ENCODE peak calls at places on chromosomes 1 and 21, in four cellular contexts. H is pancreas, B is epithelial cell of proximal tubule, E is fibroblast of mammary gland. G is an unnamed sample.
A peak's percentile ranks its signal among the peaks of the same experiment; 100 is the strongest.

GRCh38 chr1:206468571-206468970 is 1.7 kb upstream of the IKBKE start:
- DNase-seq in H (no peak), B (no peak), E (no peak), G (no peak)

GRCh38 chr1:94463765-94464330 is 45.7 kb downstream of the ABCD3 start:
- DNase-seq in H (peak; percentile 22), B (peak; percentile 41), E (peak; percentile 67), G (peak; percentile 74)

GRCh38 chr1:19028110-19028509 is 71.6 kb upstream of the IFFO2 start:
- DNase-seq in H (no peak), B (no peak), E (no peak), G (no peak)

GRCh38 chr1:2159124-2159523 is 35.4 kb downstream of the FAAP20 start:
- DNase-seq in H (no peak), B (no peak), E (no peak), G (no peak)

GRCh38 chr1:238060046-238060445 is 169.3 kb upstream of the ZP4 start:
- DNase-seq in H (no peak), B (no peak), E (no peak), G (no peak)

GRCh38 chr1:29209173-29209572 is 21.6 kb downstream of the MECR start:
- DNase-seq in H (no peak), B (no peak), E (peak; percentile 53), G (no peak)

GRCh38 chr1:22089787-22090186 is 37.3 kb downstream of the CDC42 start:
- DNase-seq in H (no peak), B (no peak), E (no peak), G (peak; percentile 52)

GRCh38 chr1:179143332-179143731 is 61.5 kb downstream of the TOR3A start:
- DNase-seq in H (no peak), B (peak; percentile 90), E (peak; percentile 97), G (no peak)

GRCh38 chr21:31117046-31117916 is 79.0 kb upstream of the KRTAP19-8 start:
- DNase-seq in H (no peak), B (peak; percentile 43), E (peak; percentile 86), G (no peak)

GRCh38 chr1:245679796-245680195 is 525.0 kb downstream of the KIF26B start:
- DNase-seq in H (no peak), B (no peak), E (no peak), G (no peak)

GRCh38 chr1:234656981-234657651 is 47.1 kb upstream of the IRF2BP2 start:
- DNase-seq in H (no peak), B (peak; percentile 89), E (peak; percentile 100), G (peak; percentile 92)

GRCh38 chr21:27346041-27346448 is 379.2 kb upstream of the ADAMTS5 start:
- DNase-seq in H (no peak), B (peak; percentile 12), E (peak; percentile 44), G (no peak)

GRCh38 chr1:165592945-165593823 is 37.9 kb upstream of the MGST3 start:
- DNase-seq in H (peak; percentile 46), B (no peak), E (peak; percentile 81), G (peak; percentile 82)

GRCh38 chr1:229230893-229231753 is 39.8 kb upstream of the RAB4A start:
- DNase-seq in H (no peak), B (no peak), E (no peak), G (no peak)

GRCh38 chr1:209040351-209040750 is 543.2 kb upstream of the CAMK1G start:
- DNase-seq in H (no peak), B (no peak), E (peak; percentile 61), G (no peak)

GRCh38 chr1:243883551-243883950 is 33.5 kb upstream of the AKT3 start:
- DNase-seq in H (no peak), B (no peak), E (peak; percentile 84), G (peak; percentile 29)

GRCh38 chr1:202940561-202940960 is 13.5 kb upstream of the KLHL12 start:
- DNase-seq in H (no peak), B (no peak), E (no peak), G (no peak)

DNA sequence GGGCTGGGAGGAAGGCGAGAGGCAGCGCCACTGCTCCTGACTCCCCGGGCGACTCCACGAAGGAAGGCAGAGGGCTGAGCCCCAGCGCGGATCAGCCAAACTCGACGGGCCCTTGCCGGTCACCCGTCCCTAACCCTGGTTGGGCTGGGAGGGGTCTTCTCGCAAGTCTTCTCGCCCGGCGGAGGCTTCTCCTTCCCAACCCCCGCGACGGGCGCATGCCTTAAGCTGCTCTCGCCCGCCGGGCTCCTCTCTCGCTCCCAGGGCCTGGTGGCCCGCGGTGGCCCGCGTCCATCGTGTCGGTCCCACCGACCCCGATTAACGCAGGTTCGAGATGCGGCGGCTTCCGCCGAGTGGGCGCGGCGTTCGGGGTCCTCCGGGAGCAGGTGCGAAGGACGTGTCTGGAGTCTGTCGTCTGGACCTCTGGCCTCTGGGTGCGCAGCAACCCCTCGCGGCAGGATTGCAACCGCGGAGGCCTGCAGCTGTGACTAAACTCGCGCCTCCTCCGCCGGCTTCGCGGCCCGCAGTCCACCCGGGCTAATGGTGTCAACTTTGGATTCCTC is 29.0 kb upstream of the PPM1J start:
- DNase-seq in H (no peak), B (no peak), E (peak; percentile 56), G (peak; percentile 25)
- TF ChIP-seq CTCF in H (peak; percentile 18), B (peak; percentile 59), E (peak; percentile 49), G (no peak)

GRCh38 chr1:227796359-227796915 is 19.0 kb upstream of the PRSS38 start:
- DNase-seq in H (no peak), B (no peak), E (no peak), G (no peak)
- H3K4me3 ChIP-seq in H (no peak overlapping the region), B (no peak overlapping the region), E (no peak overlapping the region), G (no peak overlapping the region)

GRCh38 chr21:36689324-36689723 is 9.6 kb upstream of the SIM2 start:
- DNase-seq in H (no peak), B (no peak), E (no peak), G (no peak)

GRCh38 chr21:36688324-36688723 is 10.6 kb upstream of the SIM2 start:
- DNase-seq in H (no peak), B (no peak), E (no peak), G (no peak)

GRCh38 chr21:36684957-36685714 is 13.8 kb upstream of the SIM2 start:
- DNase-seq in H (no peak), B (no peak), E (no peak), G (no peak)

GRCh38 chr21:36690637-36691538 is 8.0 kb upstream of the SIM2 start:
- DNase-seq in H (no peak), B (no peak), E (no peak), G (no peak)

GRCh38 chr21:36686955-36687354 is 12.0 kb upstream of the SIM2 start:
- DNase-seq in H (no peak), B (no peak), E (no peak), G (no peak)
- TF ChIP-seq CTCF in H (no peak), B (no peak), E (no peak), G (no peak)

GRCh38 chr21:14630556-14631069 is 84.5 kb upstream of the SAMSN1 start:
- DNase-seq in H (no peak), B (no peak), E (no peak), G (no peak)
- H3K4me3 ChIP-seq in H (no peak overlapping the region), B (no peak overlapping the region), E (no peak overlapping the region), G (no peak overlapping the region)

DNA sequence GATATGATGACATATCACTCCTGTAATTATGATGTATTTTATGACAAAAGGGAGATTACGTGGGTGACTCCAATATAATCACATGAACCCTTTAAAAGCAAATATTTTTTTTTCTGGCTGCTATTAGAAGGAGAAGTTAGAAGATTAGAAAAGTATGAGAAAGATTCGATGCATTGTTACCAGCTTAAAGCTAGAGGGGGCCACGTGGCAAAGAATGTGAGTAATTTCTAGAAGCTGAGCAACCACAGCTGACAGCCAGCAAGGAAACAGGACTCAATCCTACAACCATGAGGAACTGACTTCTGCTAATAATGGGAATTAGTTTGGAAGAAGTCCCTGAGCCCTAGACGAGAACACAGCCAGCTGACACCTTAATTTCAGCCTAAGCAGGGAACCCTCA is 56.3 kb upstream of the C1orf87 start:
- DNase-seq in H (no peak), B (no peak), E (peak; percentile 31), G (no peak)
- TF ChIP-seq CTCF in H (no peak), B (no peak), E (peak; percentile 19), G (no peak)

GRCh38 chr1:27487927-27488522 is 1.9 kb downstream of the WASF2 start:
- DNase-seq in H (no peak), B (no peak), E (no peak), G (peak; percentile 66)
- H3K4me3 ChIP-seq in H (peak overlapping the region; percentile 100), B (peak overlapping the region; percentile 100), E (peak overlapping the region; percentile 100), G (peak overlapping the region; percentile 83)

GRCh38 chr1:189708674-189709073 is 769.0 kb downstream of the BRINP3 start:
- DNase-seq in H (no peak), B (no peak), E (no peak), G (peak; percentile 3)
- TF ChIP-seq CTCF in H (no peak), B (peak; percentile 17), E (no peak), G (no peak)

GRCh38 chr1:198660341-198661056 is 21.7 kb downstream of the PTPRC start:
- DNase-seq in H (no peak), B (no peak), E (no peak), G (no peak)

GRCh38 chr1:198655464-198656121 is 16.8 kb downstream of the PTPRC start:
- DNase-seq in H (no peak), B (peak; percentile 44), E (no peak), G (no peak)

GRCh38 chr1:198656500-198656932 is 17.7 kb downstream of the PTPRC start:
- DNase-seq in H (no peak), B (no peak), E (no peak), G (no peak)

GRCh38 chr1:198653815-198654413 is 15.1 kb downstream of the PTPRC start:
- DNase-seq in H (no peak), B (no peak), E (no peak), G (no peak)

DNA sequence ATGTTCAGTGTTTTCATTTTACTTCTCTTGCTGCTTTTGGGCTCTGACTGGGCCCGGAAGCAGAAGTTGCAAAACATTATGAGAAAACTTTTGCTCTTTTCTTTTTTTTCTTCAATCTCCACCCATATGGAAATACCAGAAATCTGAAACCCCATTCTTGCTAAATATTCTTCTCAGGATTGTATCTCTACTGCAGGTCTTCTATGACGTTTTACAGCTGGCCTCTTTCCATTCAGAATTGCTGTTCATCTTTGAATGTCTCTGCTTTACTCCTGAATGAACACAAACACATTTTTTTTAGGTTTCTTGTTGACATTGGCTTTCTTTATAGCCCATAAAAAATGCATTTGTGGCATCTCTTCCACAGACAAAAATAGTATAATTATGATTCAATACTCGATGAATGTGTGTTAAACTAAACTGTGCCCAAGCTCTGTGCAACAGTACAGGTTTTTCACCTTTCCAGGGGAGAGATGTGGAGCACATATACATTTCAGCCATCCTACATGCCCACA is 18.8 kb downstream of the PTPRC start:
- DNase-seq in H (no peak), B (no peak), E (peak; percentile 94), G (peak; percentile 66)
- H3K4me3 ChIP-seq in H (no peak overlapping the region), B (no peak overlapping the region), E (no peak overlapping the region), G (no peak overlapping the region)

DNA sequence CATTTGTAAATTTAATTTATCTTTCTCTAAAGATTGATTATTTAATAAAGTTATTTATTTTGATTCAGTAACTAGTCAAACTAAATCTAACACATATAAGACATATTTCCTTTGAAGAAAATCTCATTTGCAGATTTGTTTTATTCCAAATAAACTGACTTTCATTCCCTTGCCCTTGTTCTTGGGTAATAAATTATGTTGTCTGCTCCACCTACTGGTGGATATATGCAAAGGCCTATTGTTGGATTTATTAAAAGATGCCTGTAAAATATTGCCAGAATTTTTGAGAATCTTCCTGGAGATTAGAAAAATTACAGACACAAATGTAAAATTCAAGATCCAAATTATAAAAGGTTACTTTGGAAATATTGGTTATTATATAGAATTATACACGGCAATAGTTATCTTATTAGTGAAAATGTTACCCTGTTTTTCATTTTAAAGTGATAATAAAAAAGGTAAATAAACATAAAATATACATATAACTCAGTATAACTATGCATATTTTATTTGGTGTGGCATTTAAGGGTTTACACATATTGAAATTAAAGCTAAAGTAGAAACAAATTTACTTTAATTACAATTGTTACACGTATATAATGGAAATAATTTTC is 116.1 kb downstream of the SPATA17 start:
- DNase-seq in H (no peak), B (peak; percentile 2), E (peak; percentile 55), G (peak; percentile 34)
- TF ChIP-seq CTCF in H (peak; percentile 16), B (peak; percentile 71), E (peak; percentile 78), G (peak; percentile 47)

G was measured in endothelial cell of umbilical vein.